ENCODE peak calls at places on chromosome 12, in seven cellular contexts. G is hepatocyte, Y is MM.1S, V is HCT116, C is GM23338, X is PC-9, K is PC-3. R is an unnamed sample.

GRCh38 chr12:54509660-54510059 is 12.1 kb downstream of the NCKAP1L start:
- DNase-seq in C (peak; percentile 13), X (no peak), Y (no peak), V (no peak), G (no peak), K (no peak), R (no peak)

GRCh38 chr12:127400231-127400630 is 866.7 kb upstream of the TMEM132C start:
- DNase-seq in V (no peak), X (no peak), K (peak; percentile 50), G (no peak), Y (no peak), C (no peak), R (peak; percentile 15)

GRCh38 chr12:98002887-98003493 is 512.4 kb upstream of the TMPO start:
- DNase-seq in X (no peak), V (peak; percentile 39), C (peak; percentile 89), Y (peak; percentile 72), G (peak; percentile 72), K (peak; percentile 77), R (peak; percentile 39)

GRCh38 chr12:104276192-104277131 is 27.1 kb upstream of the EID3 start:
- DNase-seq in C (no peak), G (no peak), K (peak; percentile 95), X (no peak), Y (peak; percentile 36), V (no peak), R (no peak)

GRCh38 chr12:26277511-26278246 is 82.3 kb downstream of the SSPN start:
- DNase-seq in K (no peak), Y (no peak), X (no peak), G (no peak), V (no peak), C (no peak), R (no peak)

GRCh38 chr12:69534389-69534822 is 50.9 kb upstream of the CCT2 start:
- DNase-seq in G (peak; percentile 89), C (peak; percentile 96), K (peak; percentile 28), Y (peak; percentile 94), X (peak; percentile 46), V (peak; percentile 7), R (peak; percentile 99)

GRCh38 chr12:124938606-124939427 is 24.4 kb upstream of the UBC start:
- DNase-seq in X (peak; percentile 61), G (peak; percentile 91), C (peak; percentile 75), K (peak; percentile 68), Y (peak; percentile 59), V (peak; percentile 79), R (peak; percentile 97)

GRCh38 chr12:91818236-91819131 is 327.2 kb downstream of the BTG1 start:
- DNase-seq in V (no peak), K (no peak), C (no peak), Y (no peak), G (peak; percentile 6), X (no peak), R (no peak)

GRCh38 chr12:20188930-20189653 is 179.2 kb upstream of the PDE3A start:
- DNase-seq in K (no peak), Y (no peak), V (no peak), G (peak; percentile 47), C (no peak), X (no peak), R (no peak)

GRCh38 chr12:53053223-53054111 is 3.6 kb downstream of the TNS2 start:
- DNase-seq in Y (peak; percentile 73), C (peak; percentile 94), X (peak; percentile 84), V (peak; percentile 73), G (peak; percentile 86), K (peak; percentile 87), R (peak; percentile 63)

GRCh38 chr12:91817512-91817911 is 328.1 kb downstream of the BTG1 start:
- DNase-seq in V (no peak), X (peak; percentile 2), K (peak; percentile 82), Y (no peak), C (no peak), G (no peak), R (no peak)

GRCh38 chr12:57461326-57461903 is 1.8 kb downstream of the GLI1 start:
- DNase-seq in V (no peak), X (peak; percentile 39), C (peak; percentile 95), K (peak; percentile 32), Y (no peak), G (peak; percentile 89), R (peak; percentile 78)

GRCh38 chr12:20017772-20018171 is 350.6 kb upstream of the PDE3A start:
- DNase-seq in V (no peak), Y (no peak), G (no peak), X (no peak), C (no peak), K (no peak), R (no peak)

GRCh38 chr12:54418441-54419087 is 502 bp downstream of the ITGA5 start:
- DNase-seq in G (no peak), V (no peak), X (no peak), Y (no peak), C (peak; percentile 66), K (no peak), R (peak; percentile 41)

GRCh38 chr12:93784339-93785086 is 107.3 kb downstream of the CRADD start:
- DNase-seq in Y (no peak), K (peak; percentile 79), C (no peak), X (peak; percentile 44), V (peak; percentile 41), G (peak; percentile 34), R (peak; percentile 61)

GRCh38 chr12:16358896-16359295 is 11.5 kb downstream of the MGST1 start:
- DNase-seq in Y (no peak), G (no peak), X (no peak), K (no peak), V (no peak), C (no peak), R (peak; percentile 57)

GRCh38 chr12:69240625-69240984 is 1.2 kb downstream of the CPSF6 start:
- DNase-seq in V (no peak), C (peak; percentile 49), K (no peak), Y (peak; percentile 75), G (peak; percentile 19), X (no peak), R (peak; percentile 53)

GRCh38 chr12:13537623-13538022 is 341.1 kb downstream of the EMP1 start:
- DNase-seq in C (no peak), K (no peak), G (no peak), V (no peak), X (no peak), Y (peak; percentile 44), R (no peak)

GRCh38 chr12:13536219-13536910 is 339.8 kb downstream of the EMP1 start:
- DNase-seq in C (no peak), X (no peak), V (no peak), K (no peak), G (no peak), Y (no peak), R (no peak)

GRCh38 chr12:13538136-13538535 is 341.6 kb downstream of the EMP1 start:
- DNase-seq in X (no peak), G (no peak), Y (no peak), C (no peak), V (no peak), K (no peak), R (no peak)

GRCh38 chr12:13534242-13534641 is 337.7 kb downstream of the EMP1 start:
- DNase-seq in X (no peak), V (no peak), Y (no peak), C (peak; percentile 37), G (no peak), K (no peak), R (no peak)

GRCh38 chr12:13534645-13535398 is 338.3 kb downstream of the EMP1 start:
- DNase-seq in C (peak; percentile 96), X (peak; percentile 65), G (peak; percentile 80), V (peak; percentile 51), Y (peak; percentile 63), K (peak; percentile 75), R (peak; percentile 66)
- H2AFZ ChIP-seq in C (peak overlapping the region; percentile 79), X (no peak overlapping the region), G (peak overlapping the region; percentile 29), V (peak overlapping the region; percentile 28), Y (peak overlapping the region; percentile 64), K (no peak overlapping the region), R (no peak overlapping the region)

DNA sequence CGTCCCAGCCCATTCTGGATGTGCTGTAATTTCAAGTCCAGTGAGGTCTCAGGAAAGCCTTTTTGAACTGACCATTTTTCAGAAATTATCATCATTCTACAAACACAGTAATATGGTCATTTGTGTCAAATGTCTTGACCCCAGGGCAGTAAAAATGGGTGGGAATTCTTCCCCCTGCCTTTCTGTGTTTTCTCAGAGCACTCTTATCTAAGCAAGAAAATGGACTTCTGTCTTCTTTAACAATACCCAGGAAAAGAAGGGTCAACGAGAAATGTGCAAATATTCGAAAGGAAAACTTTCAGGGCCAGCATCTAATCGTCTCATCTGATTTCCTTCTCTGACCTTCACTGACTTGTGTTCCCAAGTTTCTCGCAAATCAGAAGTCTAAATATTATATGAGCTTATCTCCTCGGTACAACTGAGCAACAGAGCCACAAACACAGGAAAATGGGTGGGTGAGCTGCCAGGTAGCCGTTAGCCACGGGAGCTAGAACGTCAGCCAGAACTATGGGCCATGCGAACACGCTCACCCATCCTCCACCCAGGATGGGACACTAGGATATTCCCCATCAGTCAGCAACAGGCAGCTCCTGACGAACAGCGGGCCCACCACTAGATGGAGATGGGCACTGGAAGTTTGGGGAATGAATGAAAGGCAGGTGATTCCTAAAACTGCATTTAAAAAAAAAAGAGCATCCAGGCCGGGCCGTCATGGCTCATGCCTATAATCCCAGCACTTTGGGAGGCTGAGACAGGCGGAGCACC is 57.1 kb downstream of the VWF start:
- DNase-seq in X (peak; percentile 55), C (peak; percentile 79), V (peak; percentile 76), K (peak; percentile 75), Y (no peak), G (peak; percentile 60), R (peak; percentile 53)
- H3K9me2 ChIP-seq in X (no peaks in the 10 kb centered on the region), C (no peaks in the 10 kb centered on the region), V (no peaks in the 10 kb centered on the region), K (no peaks in the 10 kb centered on the region), Y (no peaks in the 10 kb centered on the region), G (no peaks in the 10 kb centered on the region), R (no peaks in the 10 kb centered on the region)

DNA sequence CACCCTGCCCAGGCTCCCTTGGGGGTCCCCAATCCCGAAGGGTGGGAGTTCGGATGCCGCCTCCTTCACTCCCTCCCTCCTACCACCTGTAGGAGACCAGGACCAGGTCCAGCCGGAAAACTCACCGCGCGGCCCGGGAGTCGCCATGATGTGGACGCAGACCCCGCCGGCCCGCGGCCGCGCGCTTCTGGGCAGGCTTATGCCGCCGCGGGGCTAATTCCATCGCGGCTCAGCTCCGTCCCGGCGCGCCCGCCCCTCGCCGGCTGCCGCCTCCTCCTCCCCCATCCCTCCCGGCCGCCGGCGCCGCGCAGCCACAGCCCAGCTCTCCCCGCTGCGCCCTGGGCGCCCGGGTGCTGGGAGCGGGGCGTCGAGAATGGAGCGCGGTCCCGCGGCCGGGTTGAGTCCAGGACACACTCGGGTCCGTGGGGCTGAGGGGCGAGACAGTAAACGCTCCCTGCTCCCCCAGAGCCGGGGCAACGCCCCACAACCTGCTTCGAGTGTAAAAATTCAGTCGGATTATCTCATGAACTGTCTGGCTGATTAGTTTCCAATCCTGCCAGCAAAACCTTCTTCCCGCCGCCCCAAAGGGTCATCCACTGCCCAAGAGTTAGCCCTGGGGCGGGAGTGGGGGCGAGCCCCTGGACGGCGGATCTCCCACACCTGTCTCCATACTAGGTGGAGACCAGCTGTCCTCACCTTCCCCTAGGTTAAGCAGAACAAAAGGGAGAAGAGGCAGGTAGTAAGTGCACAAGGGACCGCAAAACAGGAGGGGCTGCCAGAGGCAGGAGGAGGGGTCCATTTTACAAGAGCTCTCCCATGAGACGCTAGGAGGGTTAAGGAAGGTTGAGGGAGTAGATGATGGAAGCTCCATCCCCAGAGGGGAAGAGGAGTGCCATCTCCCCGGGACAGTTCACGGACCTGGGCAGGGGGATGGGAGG is at the start of gene ANO2:
- DNase-seq in C (peak; percentile 82), Y (peak; percentile 12), V (no peak), X (peak; percentile 29), G (peak; percentile 73), K (no peak), R (peak; percentile 44)
- TF ChIP-seq EZH2 in C (no peak), Y (no peak), V (no peak), X (peak; percentile 7), G (peak; percentile 17), K (peak; percentile 27), R (peak; percentile 36)

GRCh38 chr12:123828871-123829547 is 66.9 kb downstream of the DNAH10 start:
- DNase-seq in K (no peak), X (no peak), G (no peak), C (no peak), V (no peak), Y (no peak), R (no peak)
- H2AFZ ChIP-seq in K (no peak overlapping the region), X (no peak overlapping the region), G (no peak overlapping the region), C (no peak overlapping the region), V (no peak overlapping the region), Y (no peak overlapping the region), R (no peak overlapping the region)